ENCODE peak calls at places on chromosomes 5 and 9, in nine cellular contexts. A is cardiac fibroblast, G is epithelial cell of esophagus, O is stomach, I is H9, R is progenitor cell of endocrine pancreas, Q is nephron progenitor cell, C is GM23338, W is tibial artery. Y is an unnamed sample.
A peak's percentile ranks its signal among the peaks of the same experiment; 100 is the strongest.

GRCh38 chr5:31990701-31991110 is 183.4 kb downstream of the GOLPH3 start:
- DNase-seq in A (no peak), R (no peak), O (no peak), Q (no peak), W (no peak), I (no peak), C (no peak), G (peak; percentile 90), Y (no peak)

GRCh38 chr9:107375651-107376369 is 92.7 kb downstream of the RAD23B start:
- DNase-seq in G (no peak), I (no peak), W (no peak), R (no peak), A (peak; percentile 59), Q (no peak), O (no peak), C (no peak), Y (no peak)

GRCh38 chr5:13972029-13972428 is 27.5 kb upstream of the DNAH5 start:
- DNase-seq in Q (no peak), C (no peak), A (no peak), W (no peak), I (no peak), O (no peak), G (peak; percentile 52), R (no peak), Y (no peak)

GRCh38 chr5:34905564-34905963 is 9.7 kb downstream of the RAD1 start:
- DNase-seq in G (peak; percentile 13), A (peak; percentile 49), C (peak; percentile 46), O (no peak), R (no peak), I (no peak), Q (no peak), W (no peak), Y (no peak)

GRCh38 chr5:169354263-169354662 is 53.3 kb upstream of the SLIT3 start:
- DNase-seq in O (no peak), A (no peak), G (peak; percentile 71), R (no peak), C (no peak), W (no peak), I (no peak), Q (no peak), Y (no peak)

GRCh38 chr9:36551129-36551528 is 21.6 kb upstream of the MELK start:
- DNase-seq in O (no peak), G (no peak), A (no peak), I (no peak), Q (no peak), R (no peak), W (no peak), C (no peak), Y (no peak)

GRCh38 chr9:79570449-79571308 is 1.1 kb upstream of the TLE4 start:
- DNase-seq in O (peak; percentile 36), W (peak; percentile 68), A (peak; percentile 51), C (peak; percentile 89), Q (peak; percentile 53), R (peak; percentile 33), I (peak; percentile 61), G (peak; percentile 31), Y (peak; percentile 61)

GRCh38 chr5:124342027-124342471 is 404.4 kb downstream of the ZNF608 start:
- DNase-seq in G (no peak), I (no peak), A (peak; percentile 98), W (no peak), Q (no peak), C (no peak), R (no peak), O (no peak), Y (no peak)

GRCh38 chr5:167294861-167295685 is 996.4 kb upstream of the WWC1 start:
- DNase-seq in R (no peak), Q (no peak), I (no peak), A (peak; percentile 86), O (no peak), G (peak; percentile 88), C (peak; percentile 65), W (no peak), Y (no peak)

GRCh38 chr5:398475-399295 is 44.3 kb upstream of the EXOC3 start:
- DNase-seq in O (peak; percentile 24), W (peak; percentile 60), Q (no peak), G (no peak), I (peak; percentile 48), R (no peak), C (peak; percentile 60), A (no peak), Y (no peak)

GRCh38 chr9:109256381-109256780 is 64.5 kb downstream of the EPB41L4B start:
- DNase-seq in A (no peak), O (no peak), G (no peak), R (no peak), Q (no peak), W (no peak), I (no peak), C (no peak), Y (no peak)

GRCh38 chr9:117335797-117336435 is 78.9 kb downstream of the ASTN2 start:
- DNase-seq in G (no peak), I (no peak), A (no peak), R (no peak), C (no peak), Q (no peak), O (no peak), W (no peak), Y (no peak)

GRCh38 chr9:99296375-99296951 is 74.4 kb downstream of the SEC61B start:
- DNase-seq in O (no peak), G (no peak), R (no peak), C (peak; percentile 27), I (no peak), Q (no peak), W (no peak), A (peak; percentile 12), Y (no peak)

GRCh38 chr9:90803860-90804593 is 2.4 kb downstream of the SYK start:
- DNase-seq in A (no peak), C (no peak), G (no peak), W (no peak), O (no peak), I (no peak), R (no peak), Q (no peak), Y (no peak)

GRCh38 chr9:121727295-121728028 is 76.0 kb downstream of the DAB2IP start:
- DNase-seq in R (no peak), I (no peak), O (peak; percentile 58), Q (no peak), A (peak; percentile 45), W (no peak), G (no peak), C (no peak), Y (no peak)

GRCh38 chr5:176541338-176542134 is 4.3 kb upstream of the RNF44 start:
- DNase-seq in O (peak; percentile 75), R (no peak), I (peak; percentile 91), G (peak; percentile 86), Q (peak; percentile 60), C (peak; percentile 89), W (no peak), A (peak; percentile 72), Y (peak; percentile 61)
- TF ChIP-seq CTCF in O (no peak), R (no peak), I (no peak), G (no peak), Q (no peak), C (no peak), W (no peak), A (no peak), Y (no peak)

GRCh38 chr9:81465468-81466002 is 223.8 kb downstream of the TLE1 start:
- DNase-seq in I (no peak), A (peak; percentile 19), O (no peak), W (no peak), G (no peak), R (no peak), Q (no peak), C (no peak), Y (no peak)
- TF ChIP-seq CTCF in I (no peak), A (no peak), O (no peak), W (no peak), G (no peak), R (no peak), Q (no peak), C (no peak), Y (no peak)

DNA sequence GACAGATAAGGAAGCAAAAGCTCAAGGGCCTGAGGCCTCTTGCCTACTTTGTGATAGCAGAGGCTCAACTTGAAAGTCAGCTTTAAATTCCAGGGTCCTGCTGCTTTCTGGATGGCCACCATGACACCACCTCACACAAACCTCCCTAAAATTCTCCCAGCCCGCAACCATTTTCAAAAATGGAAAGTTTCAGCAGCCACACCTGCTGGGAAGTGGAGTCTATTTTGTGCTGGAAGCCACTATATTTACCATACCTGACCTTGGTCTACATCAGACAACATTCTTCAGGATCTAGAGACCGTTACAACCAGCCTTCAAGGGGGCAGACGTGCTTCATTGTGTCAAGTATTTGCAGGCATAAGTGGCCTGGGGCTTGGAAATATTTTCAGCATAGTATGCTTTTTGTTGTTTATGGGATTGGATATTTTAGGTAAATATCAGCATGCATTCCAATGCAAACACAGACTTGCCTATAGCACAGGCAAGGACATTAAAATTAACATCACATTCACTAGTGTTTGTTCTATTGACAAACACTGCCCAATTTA is 50.9 kb downstream of the BOD1 start:
- DNase-seq in G (no peak), R (no peak), A (no peak), O (no peak), W (no peak), C (no peak), I (no peak), Q (no peak), Y (no peak)
- TF ChIP-seq CTCF in G (no peak), R (no peak), A (no peak), O (no peak), W (no peak), C (no peak), I (no peak), Q (no peak), Y (no peak)

GRCh38 chr5:19608434-19608833 is 379.6 kb downstream of the CDH18 start:
- DNase-seq in A (no peak), R (no peak), I (no peak), Q (no peak), G (peak; percentile 49), C (peak; percentile 24), W (no peak), O (no peak), Y (no peak)
- TF ChIP-seq CTCF in A (no peak), R (peak; percentile 21), I (peak; percentile 47), Q (no peak), G (peak; percentile 44), C (peak; percentile 47), W (no peak), O (no peak), Y (no peak)

DNA sequence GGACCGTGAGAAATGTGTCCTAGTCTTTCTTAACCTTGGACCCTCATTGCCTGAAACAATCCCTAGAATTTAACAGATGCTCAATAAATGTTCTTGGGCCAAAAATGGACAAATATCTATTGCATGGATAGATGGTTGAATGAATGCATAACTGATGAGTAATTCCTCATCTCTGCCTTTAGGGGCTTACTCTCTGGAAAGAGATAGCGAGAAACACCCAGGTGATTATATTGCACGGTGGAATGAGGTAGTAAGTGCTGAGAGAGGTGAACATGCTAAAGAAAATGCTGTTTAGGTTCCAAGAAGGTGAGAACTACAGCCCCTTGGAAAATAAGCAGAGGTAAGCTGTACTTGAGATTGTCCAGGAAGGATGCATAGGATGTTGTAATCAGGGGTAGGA is 426.4 kb downstream of the ARHGEF28 start:
- DNase-seq in A (no peak), R (no peak), W (no peak), C (no peak), G (peak; percentile 58), O (no peak), Q (no peak), I (no peak), Y (no peak)
- TF ChIP-seq CTCF in A (peak; percentile 1), R (no peak), W (no peak), C (no peak), G (no peak), O (no peak), Q (no peak), I (no peak), Y (no peak)

GRCh38 chr5:82421119-82421518 is 143.0 kb upstream of the RPS23 start:
- DNase-seq in G (peak; percentile 92), C (no peak), I (no peak), A (peak; percentile 91), W (no peak), O (no peak), R (no peak), Q (no peak), Y (no peak)
- TF ChIP-seq CTCF in G (peak; percentile 26), C (no peak), I (no peak), A (peak; percentile 32), W (no peak), O (no peak), R (no peak), Q (no peak), Y (no peak)

Y was measured in endothelial cell.